ENCODE peak calls at places on chromosomes 13 and 19, in four cellular contexts. Y, K, Z and S are unnamed samples.

GRCh38 chr19:38616265-38616664 is 1.5 kb downstream of the MAP4K1 start:
- DNase-seq in K (no peak), Y (no peak), Z (no peak), S (no peak)

GRCh38 chr13:109784590-109785140 is 1.7 kb downstream of the IRS2 start:
- DNase-seq in Y (peak), Z (peak), K (peak), S (peak)

GRCh38 chr13:37446503-37446902 is 152.1 kb downstream of the POSTN start:
- DNase-seq in Z (no peak), K (no peak), Y (peak), S (no peak)

GRCh38 chr19:43524922-43525835 is 1.8 kb downstream of the ETHE1 start:
- DNase-seq in Z (peak), K (peak), Y (peak), S (peak)

GRCh38 chr19:45790942-45791341 is 1.7 kb downstream of the DMWD start:
- DNase-seq in Y (no peak), Z (no peak), K (peak), S (no peak)

GRCh38 chr13:46655727-46656180 is 102.8 kb downstream of the LRCH1 start:
- DNase-seq in Y (peak), K (no peak), Z (no peak), S (no peak)

GRCh38 chr13:98657506-98658085 is 80.7 kb upstream of the STK24 start:
- DNase-seq in K (no peak), Z (no peak), Y (no peak), S (no peak)

GRCh38 chr13:110664673-110665072 is 41.2 kb downstream of the CARS2 start:
- DNase-seq in K (no peak), Z (no peak), Y (no peak), S (no peak)

GRCh38 chr13:40164137-40164536 is 502.3 kb downstream of the FOXO1 start:
- DNase-seq in K (no peak), Z (no peak), Y (no peak), S (no peak)

GRCh38 chr19:4676955-4677731 is 7.0 kb upstream of the MYDGF start:
- DNase-seq in Y (peak), Z (peak), K (peak), S (no peak)

GRCh38 chr19:10915511-10916091 is 12.8 kb downstream of the YIPF2 start:
- DNase-seq in K (no peak), Z (no peak), Y (peak), S (no peak)

GRCh38 chr13:70502944-70503343 is 394.7 kb upstream of the KLHL1 start:
- DNase-seq in Y (no peak), Z (peak), K (no peak), S (no peak)

GRCh38 chr19:38304866-38305429 is 897 bp downstream of the C19orf33 start:
- DNase-seq in K (peak), Z (peak), Y (peak), S (no peak)

GRCh38 chr13:44236370-44236769 is 137.3 kb upstream of the SERP2 start:
- DNase-seq in Z (no peak), Y (no peak), K (no peak), S (no peak)

GRCh38 chr13:67147257-67148218 is 82.6 kb downstream of the PCDH9 start:
- DNase-seq in Y (peak), K (no peak), Z (no peak), S (no peak)

GRCh38 chr19:42178791-42179500 is 38.5 kb downstream of the DEDD2 start:
- DNase-seq in Z (peak), Y (no peak), K (no peak), S (no peak)

GRCh38 chr19:3224346-3225325 is at the start of gene CELF5:
- DNase-seq in K (peak), Z (peak), Y (no peak), S (peak)

GRCh38 chr19:2252481-2253105 is 3.5 kb downstream of the AMH start:
- DNase-seq in K (no peak), Y (no peak), Z (no peak), S (no peak)

GRCh38 chr19:5784581-5785147 is at the start of gene PRR22:
- DNase-seq in K (no peak), Y (no peak), Z (no peak), S (no peak)

GRCh38 chr13:86426437-86426836 is 627.2 kb upstream of the SLITRK6 start:
- DNase-seq in Y (no peak), Z (no peak), K (no peak), S (no peak)

GRCh38 chr13:32261567-32261966 is 53.6 kb downstream of the ZAR1L start:
- DNase-seq in Z (no peak), K (peak), Y (peak), S (no peak)

GRCh38 chr19:1154731-1155351 is 19.2 kb downstream of the SBNO2 start:
- DNase-seq in K (peak), Z (no peak), Y (peak), S (no peak)

GRCh38 chr19:6767081-6767356 is 216 bp downstream of the SH2D3A start:
- DNase-seq in Z (no peak), Y (no peak), K (no peak), S (peak)

GRCh38 chr19:35119578-35119977 is 4.0 kb downstream of the FXYD3 start:
- DNase-seq in Z (no peak), Y (no peak), K (no peak), S (no peak)

GRCh38 chr19:35118268-35119026 is 2.8 kb downstream of the FXYD3 start:
- DNase-seq in K (peak), Z (no peak), Y (no peak), S (no peak)

GRCh38 chr19:35119091-35119490 is 3.5 kb downstream of the FXYD3 start:
- DNase-seq in K (no peak), Y (no peak), Z (no peak), S (no peak)

GRCh38 chr19:35120898-35121297 is 5.3 kb downstream of the FXYD3 start:
- DNase-seq in Z (no peak), K (peak), Y (no peak), S (no peak)

GRCh38 chr19:35120492-35120891 is 4.9 kb downstream of the FXYD3 start:
- DNase-seq in Z (no peak), K (no peak), Y (peak), S (no peak)
- H3K27ac ChIP-seq in Z (no peak), K (peak), Y (no peak), S (no peak)

DNA sequence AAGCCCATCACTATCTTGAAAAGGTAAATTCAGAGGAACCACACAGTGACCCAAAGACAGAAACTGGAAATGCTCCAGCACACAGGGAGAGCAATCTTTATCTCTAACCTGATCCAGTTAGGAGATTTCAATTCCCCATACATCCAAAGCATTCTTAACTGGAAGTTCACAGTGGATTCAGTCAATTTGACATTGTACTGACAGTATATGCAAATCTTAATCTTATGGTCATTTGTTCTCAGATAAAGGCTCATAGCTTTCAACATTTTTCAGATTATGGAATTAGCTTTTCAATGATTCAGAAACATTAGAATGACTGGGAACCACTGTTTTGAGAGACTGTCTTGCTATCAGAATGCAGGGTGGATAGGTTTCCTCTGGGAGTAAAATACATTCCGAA is 1455.6 kb downstream of the OLFM4 start:
- DNase-seq in K (no peak), Y (no peak), Z (no peak), S (no peak)
- H3K27ac ChIP-seq in K (no peak), Y (no peak), Z (no peak), S (no peak)

GRCh38 chr13:79749556-79749955 is 268.6 kb downstream of the NDFIP2 start:
- DNase-seq in Y (no peak), Z (no peak), K (no peak), S (no peak)
- H3K27ac ChIP-seq in Y (no peak), Z (peak), K (no peak), S (no peak)

DNA sequence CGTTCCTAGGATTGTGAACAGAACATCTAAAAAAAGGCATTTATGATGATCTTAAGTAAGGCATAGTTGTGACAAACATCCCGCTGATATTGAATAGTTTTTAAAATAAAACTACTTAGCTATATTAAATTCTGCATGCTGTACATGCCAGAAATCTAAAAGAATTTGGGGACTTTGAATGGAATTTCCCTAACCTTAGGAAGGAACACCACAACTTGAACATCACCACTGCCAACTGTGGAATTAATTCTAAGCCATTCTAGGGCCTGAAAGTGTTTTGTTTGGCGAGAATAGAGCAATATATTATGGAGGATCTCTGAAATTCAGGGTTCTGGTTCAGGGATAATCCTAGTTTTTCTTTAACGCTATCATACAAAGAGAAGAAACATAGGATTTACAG is 17.8 kb upstream of the LATS2 start:
- DNase-seq in Y (peak), Z (no peak), K (no peak), S (no peak)
- H3K27ac ChIP-seq in Y (peak), Z (no peak), K (no peak), S (no peak)

GRCh38 chr13:95552539-95553270 is at the start of gene CLDN10:
- DNase-seq in K (no peak), Y (no peak), Z (peak), S (no peak)
- H3K27ac ChIP-seq in K (no peak), Y (no peak), Z (no peak), S (no peak)

DNA sequence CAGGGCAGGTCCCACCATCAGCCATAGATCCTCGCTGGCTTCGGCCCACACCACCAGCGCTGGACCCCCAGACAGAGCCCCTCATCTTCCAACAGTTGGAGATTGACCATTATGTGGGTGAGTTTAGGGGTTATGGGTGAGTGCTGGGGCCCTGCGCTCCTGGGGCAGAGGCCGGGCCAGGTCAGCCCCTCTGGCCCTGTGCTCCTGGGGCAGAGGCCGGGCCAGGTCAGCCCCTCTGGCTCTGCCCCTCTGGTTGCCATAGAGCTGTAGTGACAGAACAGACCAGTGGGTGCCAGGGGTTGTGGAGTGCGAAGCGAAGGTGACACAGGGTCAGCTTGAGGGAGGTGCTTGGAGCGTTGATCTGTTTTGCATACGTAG is 15.2 kb downstream of the POLD1 start:
- DNase-seq in Y (no peak), Z (no peak), K (no peak), S (no peak)
- H3K27ac ChIP-seq in Y (no peak), Z (no peak), K (no peak), S (no peak)